ENCODE peak calls at places on chromosomes 2 and 18, in four cellular contexts. P, R, I and M are unnamed samples.

GRCh38 chr2:171315781-171316180 is 118.0 kb downstream of the METTL8 start:
- DNase-seq in P (no peak), R (no peak), I (no peak), M (no peak)

GRCh38 chr18:3634250-3634939 is 184.4 kb downstream of the TGIF1 start:
- DNase-seq in P (no peak), R (no peak), I (no peak), M (no peak)

GRCh38 chr2:181778621-181779195 is 98.4 kb upstream of the NEUROD1 start:
- DNase-seq in P (no peak), R (no peak), I (peak), M (peak)

GRCh38 chr2:138676654-138677053 is 103.5 kb downstream of the NXPH2 start:
- DNase-seq in P (no peak), R (no peak), I (no peak), M (no peak)

GRCh38 chr18:66695281-66695680 is 91.4 kb upstream of the CDH19 start:
- DNase-seq in P (no peak), R (no peak), I (no peak), M (no peak)

GRCh38 chr2:128467321-128467901 is 148.7 kb upstream of the HS6ST1 start:
- DNase-seq in P (no peak), R (no peak), I (no peak), M (no peak)

GRCh38 chr2:105393373-105394055 is 5.3 kb downstream of the FHL2 start:
- DNase-seq in P (no peak), R (no peak), I (peak), M (peak)

GRCh38 chr2:1743396-1744150 is 742 bp downstream of the PXDN start:
- DNase-seq in P (no peak), R (peak), I (peak), M (peak)

GRCh38 chr2:85250045-85250444 is 77.7 kb downstream of the TGOLN2 start:
- DNase-seq in P (no peak), R (no peak), I (peak), M (peak)

GRCh38 chr18:75884728-75885127 is 457.2 kb upstream of the SMIM21 start:
- DNase-seq in P (no peak), R (no peak), I (no peak), M (no peak)

GRCh38 chr2:26170795-26171194 is 2.1 kb upstream of the GAREM2 start:
- DNase-seq in P (no peak), R (no peak), I (no peak), M (no peak)

GRCh38 chr2:224948859-224949258 is 93.4 kb downstream of the DOCK10 start:
- DNase-seq in P (no peak), R (no peak), I (peak), M (peak)